ENCODE peak calls at places on chromosomes 16 and 17, in four cellular contexts. A is NCI-H1694; T is naive thymus-derived CD4-positive, alpha-beta T cell; C is posterior cingulate gyrus. Z is an unnamed sample.

GRCh38 chr17:82371333-82372062 is at the start of gene UTS2R:
- DNase-seq in A (no peak), T (no peak), C (no peak), Z (peak; percentile 63)

GRCh38 chr17:40886090-40886489 is 1.0 kb upstream of the KRT20 start:
- DNase-seq in A (no peak), T (no peak), C (no peak), Z (peak; percentile 25)

GRCh38 chr16:63337264-63337663 is 1301.0 kb upstream of the CDH8 start:
- DNase-seq in A (no peak), T (no peak), C (no peak), Z (no peak)

GRCh38 chr16:66357523-66357928 is 9.0 kb upstream of the CDH5 start:
- DNase-seq in A (peak; percentile 67), T (no peak), C (no peak), Z (peak; percentile 70)

GRCh38 chr17:1073241-1073962 is 76.5 kb downstream of the TIMM22 start:
- DNase-seq in A (no peak), T (no peak), C (peak; percentile 19), Z (peak; percentile 59)

GRCh38 chr17:9291912-9292562 is 270.7 kb downstream of the NTN1 start:
- DNase-seq in A (peak; percentile 23), T (no peak), C (no peak), Z (no peak)

GRCh38 chr16:27385398-27385797 is 16.6 kb upstream of the IL21R start:
- DNase-seq in A (no peak), T (no peak), C (no peak), Z (no peak)

GRCh38 chr16:5526826-5527225 is 429.2 kb upstream of the EEF2KMT start:
- DNase-seq in A (no peak), T (no peak), C (no peak), Z (no peak)

GRCh38 chr17:41974658-41975057 is 8.1 kb downstream of the CNP start:
- DNase-seq in A (no peak), T (no peak), C (no peak), Z (no peak)

GRCh38 chr17:858941-859452 is 76.8 kb downstream of the MRM3 start:
- DNase-seq in A (no peak), T (no peak), C (no peak), Z (no peak)

GRCh38 chr16:717651-718245 is 2.8 kb downstream of the METRN start:
- DNase-seq in A (no peak), T (no peak), C (no peak), Z (no peak)

GRCh38 chr17:12737740-12738469 is 51.4 kb upstream of the ARHGAP44 start:
- DNase-seq in A (no peak), T (no peak), C (no peak), Z (no peak)

GRCh38 chr17:4679652-4680051 is 24.3 kb downstream of the PELP1 start:
- DNase-seq in A (no peak), T (no peak), C (no peak), Z (no peak)

GRCh38 chr16:67013238-67013822 is 15.6 kb upstream of the CBFB start:
- DNase-seq in A (no peak), T (no peak), C (peak; percentile 41), Z (peak; percentile 47)

GRCh38 chr16:72886366-72886974 is 161.5 kb downstream of the ZFHX3 start:
- DNase-seq in A (no peak), T (no peak), C (no peak), Z (no peak)

GRCh38 chr16:24758373-24758772 is 28.9 kb downstream of the TNRC6A start:
- DNase-seq in A (no peak), T (no peak), C (no peak), Z (no peak)

GRCh38 chr16:1900452-1900774 is 17.8 kb downstream of the HS3ST6 start:
- DNase-seq in A (no peak), T (no peak), C (no peak), Z (peak; percentile 98)

GRCh38 chr17:76547183-76547641 is 7.4 kb downstream of the PRCD start:
- DNase-seq in A (peak; percentile 87), T (peak; percentile 52), C (no peak), Z (peak; percentile 80)

GRCh38 chr16:50742521-50743150 is 750 bp downstream of the CYLD start:
- DNase-seq in A (no peak), T (peak; percentile 47), C (no peak), Z (peak; percentile 20)

GRCh38 chr17:6041261-6041660 is 28.9 kb upstream of the WSCD1 start:
- DNase-seq in A (peak; percentile 76), T (no peak), C (no peak), Z (peak; percentile 85)

GRCh38 chr17:58315281-58315711 is 13.3 kb downstream of the TSPOAP1 start:
- DNase-seq in A (no peak), T (no peak), C (no peak), Z (peak; percentile 50)

GRCh38 chr17:43327834-43328420 is 70.9 kb upstream of the ARL4D start:
- DNase-seq in A (no peak), T (no peak), C (no peak), Z (no peak)

GRCh38 chr16:51049678-51050378 is 101.2 kb downstream of the SALL1 start:
- DNase-seq in A (no peak), T (no peak), C (no peak), Z (no peak)

GRCh38 chr17:75774471-75774987 is 9.5 kb upstream of the GALK1 start:
- DNase-seq in A (no peak), T (no peak), C (no peak), Z (no peak)

GRCh38 chr16:66344533-66345145 is 21.9 kb upstream of the CDH5 start:
- DNase-seq in A (peak; percentile 29), T (no peak), C (no peak), Z (peak; percentile 43)

GRCh38 chr16:49602201-49603041 is 228.8 kb downstream of the C16orf78 start:
- DNase-seq in A (no peak), T (no peak), C (no peak), Z (no peak)

GRCh38 chr17:67011527-67012175 is 32.7 kb upstream of the CACNG1 start:
- DNase-seq in A (no peak), T (no peak), C (no peak), Z (peak; percentile 23)

GRCh38 chr16:21145738-21146137 is 4.9 kb downstream of the DNAH3 start:
- DNase-seq in A (no peak), T (no peak), C (no peak), Z (no peak)

GRCh38 chr16:77679901-77680300 is 42.4 kb upstream of the NUDT7 start:
- DNase-seq in A (no peak), T (no peak), C (no peak), Z (no peak)

GRCh38 chr17:81508639-81509047 is 4.0 kb downstream of the ACTG1 start:
- DNase-seq in A (no peak), T (no peak), C (no peak), Z (peak; percentile 55)

GRCh38 chr16:31413943-31414342 is 14.2 kb downstream of the COX6A2 start:
- DNase-seq in A (no peak), T (no peak), C (no peak), Z (no peak)

GRCh38 chr16:57592591-57593003 is 35.8 kb upstream of the ADGRG1 start:
- DNase-seq in A (no peak), T (peak; percentile 61), C (no peak), Z (no peak)

GRCh38 chr17:40350410-40351184 is 13.9 kb downstream of the GJD3 start:
- DNase-seq in A (peak; percentile 31), T (no peak), C (no peak), Z (peak; percentile 79)

GRCh38 chr17:21058098-21058893 is 15.5 kb upstream of the USP22 start:
- DNase-seq in A (no peak), T (no peak), C (no peak), Z (peak; percentile 2)

GRCh38 chr16:85888405-85889331 is 10.3 kb upstream of the IRF8 start:
- DNase-seq in A (peak; percentile 9), T (no peak), C (no peak), Z (no peak)

GRCh38 chr17:33291248-33292183 is 1.6 kb downstream of the ASIC2 start:
- DNase-seq in A (no peak), T (no peak), C (peak; percentile 37), Z (peak; percentile 15)

GRCh38 chr16:77169650-77170236 is 21.2 kb upstream of the MON1B start:
- DNase-seq in A (peak; percentile 21), T (no peak), C (no peak), Z (peak; percentile 60)

GRCh38 chr16:75252946-75253911 is 1.8 kb upstream of the BCAR1 start:
- DNase-seq in A (no peak), T (no peak), C (no peak), Z (no peak)

GRCh38 chr16:57708168-57708567 is 13.6 kb downstream of the DRC7 start:
- DNase-seq in A (no peak), T (no peak), C (no peak), Z (no peak)

Z was measured in NCI-H69.